ENCODE peak calls at places on chromosomes 7 and 10, in nine cellular contexts. One of them, this sample, is unnamed.

GRCh38 chr7:116691664-116692063 is 19.7 kb downstream of the MET start:
- DNase-seq in kidney tubule cell: peak; percentile 58
- DNase-seq in HCEC 1CT: peak; percentile 24
- DNase-seq in GM03348: no peak
- DNase-seq in activated T-helper 9 cell treated with anti-CD3 and anti-CD28 coated beads, Interleukin-2, amount 50 U/mL, for 16 hours: no peak
- DNase-seq in mucosa of gallbladder: no peak
- DNase-seq in NCI-H446 treated with DMSO at 0.1 percent for 48 hours: no peak
- DNase-seq in KBM-7: no peak
- DNase-seq in NAMALWA: no peak
- DNase-seq in this sample: no peak

GRCh38 chr10:132133449-132134291 is 53.1 kb upstream of the DPYSL4 start:
- DNase-seq in activated T-helper 9 cell treated with anti-CD3 and anti-CD28 coated beads, Interleukin-2, amount 50 U/mL, for 16 hours: no peak
- DNase-seq in KBM-7: no peak
- DNase-seq in mucosa of gallbladder: no peak
- DNase-seq in GM03348: no peak
- DNase-seq in NAMALWA: no peak
- DNase-seq in kidney tubule cell: no peak
- DNase-seq in NCI-H446 treated with DMSO at 0.1 percent for 48 hours: no peak
- DNase-seq in HCEC 1CT: no peak
- DNase-seq in this sample: no peak

GRCh38 chr7:101781384-101781783 is 36.0 kb upstream of the CUX1 start:
- DNase-seq in KBM-7: no peak
- DNase-seq in activated T-helper 9 cell treated with anti-CD3 and anti-CD28 coated beads, Interleukin-2, amount 50 U/mL, for 16 hours: no peak
- DNase-seq in kidney tubule cell: no peak
- DNase-seq in mucosa of gallbladder: peak; percentile 85
- DNase-seq in GM03348: no peak
- DNase-seq in HCEC 1CT: no peak
- DNase-seq in NAMALWA: no peak
- DNase-seq in NCI-H446 treated with DMSO at 0.1 percent for 48 hours: no peak
- DNase-seq in this sample: no peak

GRCh38 chr10:9052767-9053166 is 998.3 kb downstream of the GATA3 start:
- DNase-seq in NCI-H446 treated with DMSO at 0.1 percent for 48 hours: no peak
- DNase-seq in mucosa of gallbladder: no peak
- DNase-seq in GM03348: no peak
- DNase-seq in KBM-7: no peak
- DNase-seq in kidney tubule cell: no peak
- DNase-seq in HCEC 1CT: no peak
- DNase-seq in activated T-helper 9 cell treated with anti-CD3 and anti-CD28 coated beads, Interleukin-2, amount 50 U/mL, for 16 hours: no peak
- DNase-seq in NAMALWA: no peak
- DNase-seq in this sample: no peak

GRCh38 chr7:133742709-133743538 is 384.2 kb upstream of the LRGUK start:
- DNase-seq in mucosa of gallbladder: no peak
- DNase-seq in KBM-7: peak; percentile 39
- DNase-seq in GM03348: peak; percentile 4
- DNase-seq in HCEC 1CT: peak; percentile 12
- DNase-seq in kidney tubule cell: peak; percentile 6
- DNase-seq in NAMALWA: peak; percentile 52
- DNase-seq in activated T-helper 9 cell treated with anti-CD3 and anti-CD28 coated beads, Interleukin-2, amount 50 U/mL, for 16 hours: no peak
- DNase-seq in NCI-H446 treated with DMSO at 0.1 percent for 48 hours: peak; percentile 27
- DNase-seq in this sample: no peak

GRCh38 chr7:51369746-51370145 is 53.1 kb upstream of the COBL start:
- DNase-seq in activated T-helper 9 cell treated with anti-CD3 and anti-CD28 coated beads, Interleukin-2, amount 50 U/mL, for 16 hours: no peak
- DNase-seq in mucosa of gallbladder: no peak
- DNase-seq in GM03348: peak; percentile 23
- DNase-seq in KBM-7: no peak
- DNase-seq in NCI-H446 treated with DMSO at 0.1 percent for 48 hours: no peak
- DNase-seq in kidney tubule cell: peak; percentile 36
- DNase-seq in HCEC 1CT: no peak
- DNase-seq in NAMALWA: peak; percentile 63
- DNase-seq in this sample: no peak

GRCh38 chr7:139451638-139452037 is 31.8 kb downstream of the KLRG2 start:
- DNase-seq in activated T-helper 9 cell treated with anti-CD3 and anti-CD28 coated beads, Interleukin-2, amount 50 U/mL, for 16 hours: no peak
- DNase-seq in kidney tubule cell: peak; percentile 74
- DNase-seq in mucosa of gallbladder: no peak
- DNase-seq in HCEC 1CT: peak; percentile 20
- DNase-seq in KBM-7: no peak
- DNase-seq in GM03348: no peak
- DNase-seq in NAMALWA: no peak
- DNase-seq in NCI-H446 treated with DMSO at 0.1 percent for 48 hours: no peak
- DNase-seq in this sample: no peak

GRCh38 chr10:68559251-68559650 is 886 bp upstream of the TET1 start:
- DNase-seq in GM03348: peak; percentile 10
- DNase-seq in KBM-7: no peak
- DNase-seq in activated T-helper 9 cell treated with anti-CD3 and anti-CD28 coated beads, Interleukin-2, amount 50 U/mL, for 16 hours: no peak
- DNase-seq in HCEC 1CT: no peak
- DNase-seq in mucosa of gallbladder: no peak
- DNase-seq in NAMALWA: no peak
- DNase-seq in NCI-H446 treated with DMSO at 0.1 percent for 48 hours: no peak
- DNase-seq in kidney tubule cell: no peak
- DNase-seq in this sample: no peak

GRCh38 chr7:51160990-51161615 is 155.5 kb downstream of the COBL start:
- DNase-seq in KBM-7: peak; percentile 78
- DNase-seq in HCEC 1CT: peak; percentile 40
- DNase-seq in activated T-helper 9 cell treated with anti-CD3 and anti-CD28 coated beads, Interleukin-2, amount 50 U/mL, for 16 hours: peak; percentile 20
- DNase-seq in mucosa of gallbladder: peak; percentile 63
- DNase-seq in NAMALWA: peak; percentile 86
- DNase-seq in GM03348: peak; percentile 76
- DNase-seq in kidney tubule cell: peak; percentile 67
- DNase-seq in NCI-H446 treated with DMSO at 0.1 percent for 48 hours: peak; percentile 49
- DNase-seq in this sample: no peak

GRCh38 chr7:29921404-29922010 is 68.1 kb downstream of the SCRN1 start:
- DNase-seq in GM03348: peak; percentile 80
- DNase-seq in kidney tubule cell: peak; percentile 68
- DNase-seq in mucosa of gallbladder: peak; percentile 33
- DNase-seq in HCEC 1CT: peak; percentile 62
- DNase-seq in activated T-helper 9 cell treated with anti-CD3 and anti-CD28 coated beads, Interleukin-2, amount 50 U/mL, for 16 hours: peak; percentile 5
- DNase-seq in KBM-7: peak; percentile 80
- DNase-seq in NAMALWA: peak; percentile 90
- DNase-seq in NCI-H446 treated with DMSO at 0.1 percent for 48 hours: peak; percentile 21
- DNase-seq in this sample: no peak

GRCh38 chr7:16345979-16346958 is 75.1 kb downstream of the CRPPA start:
- DNase-seq in mucosa of gallbladder: no peak
- DNase-seq in kidney tubule cell: peak; percentile 96
- DNase-seq in GM03348: peak; percentile 53
- DNase-seq in KBM-7: peak; percentile 78
- DNase-seq in activated T-helper 9 cell treated with anti-CD3 and anti-CD28 coated beads, Interleukin-2, amount 50 U/mL, for 16 hours: no peak
- DNase-seq in NCI-H446 treated with DMSO at 0.1 percent for 48 hours: no peak
- DNase-seq in HCEC 1CT: peak; percentile 87
- DNase-seq in NAMALWA: no peak
- DNase-seq in this sample: no peak

GRCh38 chr10:43233601-43234430 is 33.0 kb downstream of the RASGEF1A start:
- DNase-seq in HCEC 1CT: no peak
- DNase-seq in NAMALWA: no peak
- DNase-seq in kidney tubule cell: no peak
- DNase-seq in activated T-helper 9 cell treated with anti-CD3 and anti-CD28 coated beads, Interleukin-2, amount 50 U/mL, for 16 hours: no peak
- DNase-seq in NCI-H446 treated with DMSO at 0.1 percent for 48 hours: no peak
- DNase-seq in KBM-7: no peak
- DNase-seq in GM03348: no peak
- DNase-seq in mucosa of gallbladder: no peak
- DNase-seq in this sample: no peak

GRCh38 chr7:88141025-88141424 is 78.8 kb downstream of the SRI start:
- DNase-seq in GM03348: no peak
- DNase-seq in HCEC 1CT: no peak
- DNase-seq in kidney tubule cell: peak; percentile 81
- DNase-seq in KBM-7: peak; percentile 39
- DNase-seq in activated T-helper 9 cell treated with anti-CD3 and anti-CD28 coated beads, Interleukin-2, amount 50 U/mL, for 16 hours: no peak
- DNase-seq in NAMALWA: no peak
- DNase-seq in NCI-H446 treated with DMSO at 0.1 percent for 48 hours: no peak
- DNase-seq in mucosa of gallbladder: no peak
- DNase-seq in this sample: no peak

GRCh38 chr10:74900297-74900696 is 73.9 kb downstream of the KAT6B start:
- DNase-seq in kidney tubule cell: no peak
- DNase-seq in mucosa of gallbladder: no peak
- DNase-seq in KBM-7: no peak
- DNase-seq in GM03348: no peak
- DNase-seq in HCEC 1CT: no peak
- DNase-seq in NCI-H446 treated with DMSO at 0.1 percent for 48 hours: no peak
- DNase-seq in activated T-helper 9 cell treated with anti-CD3 and anti-CD28 coated beads, Interleukin-2, amount 50 U/mL, for 16 hours: no peak
- DNase-seq in NAMALWA: no peak
- DNase-seq in this sample: no peak

GRCh38 chr10:46287846-46288480 is 1.2 kb downstream of the ANTXRL start:
- DNase-seq in mucosa of gallbladder: no peak
- DNase-seq in kidney tubule cell: peak; percentile 27
- DNase-seq in HCEC 1CT: no peak
- DNase-seq in GM03348: no peak
- DNase-seq in NCI-H446 treated with DMSO at 0.1 percent for 48 hours: no peak
- DNase-seq in activated T-helper 9 cell treated with anti-CD3 and anti-CD28 coated beads, Interleukin-2, amount 50 U/mL, for 16 hours: no peak
- DNase-seq in NAMALWA: no peak
- DNase-seq in KBM-7: no peak
- DNase-seq in this sample: no peak

GRCh38 chr10:133419211-133419950 is 5.0 kb downstream of the SPRN start:
- DNase-seq in HCEC 1CT: no peak
- DNase-seq in mucosa of gallbladder: no peak
- DNase-seq in kidney tubule cell: no peak
- DNase-seq in activated T-helper 9 cell treated with anti-CD3 and anti-CD28 coated beads, Interleukin-2, amount 50 U/mL, for 16 hours: no peak
- DNase-seq in NAMALWA: no peak
- DNase-seq in NCI-H446 treated with DMSO at 0.1 percent for 48 hours: no peak
- DNase-seq in GM03348: no peak
- DNase-seq in KBM-7: no peak
- DNase-seq in this sample: no peak

GRCh38 chr10:78868861-78869260 is 199.9 kb upstream of the ZMIZ1 start:
- DNase-seq in mucosa of gallbladder: peak; percentile 5
- DNase-seq in kidney tubule cell: no peak
- DNase-seq in activated T-helper 9 cell treated with anti-CD3 and anti-CD28 coated beads, Interleukin-2, amount 50 U/mL, for 16 hours: no peak
- DNase-seq in KBM-7: no peak
- DNase-seq in GM03348: no peak
- DNase-seq in HCEC 1CT: no peak
- DNase-seq in NCI-H446 treated with DMSO at 0.1 percent for 48 hours: no peak
- DNase-seq in NAMALWA: no peak
- DNase-seq in this sample: no peak

GRCh38 chr10:29356931-29357330 is 68.1 kb downstream of the LYZL1 start:
- DNase-seq in activated T-helper 9 cell treated with anti-CD3 and anti-CD28 coated beads, Interleukin-2, amount 50 U/mL, for 16 hours: no peak
- DNase-seq in HCEC 1CT: no peak
- DNase-seq in NAMALWA: no peak
- DNase-seq in kidney tubule cell: peak; percentile 94
- DNase-seq in KBM-7: no peak
- DNase-seq in GM03348: no peak
- DNase-seq in mucosa of gallbladder: no peak
- DNase-seq in NCI-H446 treated with DMSO at 0.1 percent for 48 hours: no peak
- DNase-seq in this sample: no peak

GRCh38 chr7:31084226-31084625 is 32.1 kb downstream of the ADCYAP1R1 start:
- DNase-seq in KBM-7: no peak
- DNase-seq in GM03348: no peak
- DNase-seq in mucosa of gallbladder: no peak
- DNase-seq in HCEC 1CT: no peak
- DNase-seq in kidney tubule cell: no peak
- DNase-seq in activated T-helper 9 cell treated with anti-CD3 and anti-CD28 coated beads, Interleukin-2, amount 50 U/mL, for 16 hours: no peak
- DNase-seq in NCI-H446 treated with DMSO at 0.1 percent for 48 hours: no peak
- DNase-seq in NAMALWA: no peak
- DNase-seq in this sample: no peak

GRCh38 chr10:126264089-126265018 is 123.9 kb downstream of the ADAM12 start:
- DNase-seq in mucosa of gallbladder: no peak
- DNase-seq in HCEC 1CT: no peak
- DNase-seq in NAMALWA: no peak
- DNase-seq in NCI-H446 treated with DMSO at 0.1 percent for 48 hours: no peak
- DNase-seq in KBM-7: no peak
- DNase-seq in GM03348: peak; percentile 35
- DNase-seq in activated T-helper 9 cell treated with anti-CD3 and anti-CD28 coated beads, Interleukin-2, amount 50 U/mL, for 16 hours: no peak
- DNase-seq in kidney tubule cell: no peak
- DNase-seq in this sample: no peak

GRCh38 chr10:6070647-6071046 is 8.5 kb upstream of the IL2RA start:
- DNase-seq in activated T-helper 9 cell treated with anti-CD3 and anti-CD28 coated beads, Interleukin-2, amount 50 U/mL, for 16 hours: peak; percentile 51
- DNase-seq in NAMALWA: no peak
- DNase-seq in KBM-7: no peak
- DNase-seq in NCI-H446 treated with DMSO at 0.1 percent for 48 hours: no peak
- DNase-seq in HCEC 1CT: no peak
- DNase-seq in mucosa of gallbladder: no peak
- DNase-seq in GM03348: no peak
- DNase-seq in kidney tubule cell: no peak
- DNase-seq in this sample: no peak

This sample was measured in thoracic aorta.